ENCODE peak calls at places on chromosomes 16 and 17, in five cellular contexts. C is A673, P is uterus, V is Peyer's patch, W is neural progenitor cell. L is an unnamed sample.
A peak's percentile ranks its signal among the peaks of the same experiment; 100 is the strongest.

GRCh38 chr16:25041437-25041836 is 26.3 kb upstream of the ARHGAP17 start:
- DNase-seq in C (no peak), P (no peak), W (no peak), V (no peak), L (no peak)

GRCh38 chr16:17070882-17071592 is 399.7 kb downstream of the XYLT1 start:
- DNase-seq in W (peak; percentile 57), P (peak; percentile 30), V (peak; percentile 94), C (peak; percentile 35), L (no peak)

GRCh38 chr16:5615868-5616642 is 518.5 kb upstream of the EEF2KMT start:
- DNase-seq in V (no peak), C (peak; percentile 77), P (no peak), W (peak; percentile 92), L (peak; percentile 90)

GRCh38 chr17:67912656-67913055 is 83.6 kb downstream of the C17orf58 start:
- DNase-seq in C (no peak), W (no peak), P (no peak), V (no peak), L (no peak)

GRCh38 chr16:11053916-11054460 is 109.6 kb downstream of the CLEC16A start:
- DNase-seq in C (no peak), P (no peak), V (no peak), W (no peak), L (no peak)

GRCh38 chr16:87178177-87178863 is 138.9 kb downstream of the C16orf95 start:
- DNase-seq in P (no peak), C (no peak), W (peak; percentile 54), V (no peak), L (no peak)

GRCh38 chr17:38877130-38877851 is 7.4 kb downstream of the LASP1 start:
- DNase-seq in V (peak; percentile 80), P (no peak), W (peak; percentile 68), C (peak; percentile 53), L (no peak)

GRCh38 chr16:21222495-21223337 is 10.8 kb upstream of the ANKS4B start:
- DNase-seq in P (no peak), V (no peak), C (no peak), W (no peak), L (no peak)

GRCh38 chr16:4972938-4973587 is 14.9 kb downstream of the SEC14L5 start:
- DNase-seq in W (no peak), V (no peak), C (no peak), P (no peak), L (no peak)

GRCh38 chr17:37489197-37490001 is at the start of gene DUSP14:
- DNase-seq in P (peak; percentile 69), W (peak; percentile 94), C (peak; percentile 86), V (peak; percentile 68), L (peak; percentile 89)

GRCh38 chr16:57994778-57995177 is 5.7 kb downstream of the ZNF319 start:
- DNase-seq in C (peak; percentile 76), P (no peak), W (peak; percentile 81), V (peak; percentile 58), L (peak; percentile 78)

GRCh38 chr17:56536766-56537165 is 56.7 kb upstream of the NOG start:
- DNase-seq in P (no peak), V (no peak), W (no peak), C (no peak), L (no peak)

GRCh38 chr17:2050871-2051387 is 4.0 kb upstream of the HIC1 start:
- DNase-seq in V (no peak), C (peak; percentile 66), W (peak; percentile 82), P (peak; percentile 51), L (no peak)

GRCh38 chr16:56228476-56228875 is 37.2 kb downstream of the GNAO1 start:
- DNase-seq in V (no peak), P (no peak), W (no peak), C (no peak), L (peak; percentile 52)

GRCh38 chr17:78879679-78880186 is 23.3 kb downstream of the CEP295NL start:
- DNase-seq in V (peak; percentile 49), C (peak; percentile 20), P (peak; percentile 81), W (no peak), L (no peak)

GRCh38 chr16:89115216-89115949 is 21.7 kb downstream of the ACSF3 start:
- DNase-seq in P (no peak), C (no peak), W (no peak), V (peak; percentile 98), L (no peak)

DNA sequence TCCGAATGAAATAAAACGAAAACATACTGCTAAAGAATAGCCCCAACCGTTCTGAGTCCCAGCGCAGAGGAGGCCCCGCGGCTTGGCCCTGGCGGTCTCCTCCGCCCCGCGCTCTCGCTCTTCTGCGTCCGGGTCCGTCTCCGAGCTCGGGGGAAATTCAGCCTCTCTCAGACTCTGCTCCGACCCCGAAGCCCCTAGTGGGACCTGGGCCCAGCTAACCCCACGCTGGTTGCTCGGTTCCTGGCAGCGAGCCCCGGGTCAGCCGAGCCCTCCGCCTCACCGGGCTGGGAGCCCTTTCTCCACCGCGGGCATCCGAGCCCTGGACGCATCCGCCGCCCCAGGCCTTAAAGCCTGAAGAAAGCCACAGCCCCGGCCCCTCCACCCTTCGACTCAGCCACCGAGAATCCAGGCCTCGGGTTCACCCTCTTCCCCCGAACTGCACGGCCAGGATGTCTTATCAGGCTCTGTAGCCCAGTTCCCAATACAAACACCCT is 1.2 kb downstream of the TBX2 start:
- DNase-seq in W (peak; percentile 54), V (no peak), C (no peak), P (peak; percentile 20), L (peak; percentile 35)
- H3K4me1 ChIP-seq in W (peaks cover 32% of the 10 kb centered on the region), V (peaks cover 6% of the 10 kb centered on the region), C (peaks cover 31% of the 10 kb centered on the region), P (peaks cover 7% of the 10 kb centered on the region), L (peaks cover 11% of the 10 kb centered on the region)

DNA sequence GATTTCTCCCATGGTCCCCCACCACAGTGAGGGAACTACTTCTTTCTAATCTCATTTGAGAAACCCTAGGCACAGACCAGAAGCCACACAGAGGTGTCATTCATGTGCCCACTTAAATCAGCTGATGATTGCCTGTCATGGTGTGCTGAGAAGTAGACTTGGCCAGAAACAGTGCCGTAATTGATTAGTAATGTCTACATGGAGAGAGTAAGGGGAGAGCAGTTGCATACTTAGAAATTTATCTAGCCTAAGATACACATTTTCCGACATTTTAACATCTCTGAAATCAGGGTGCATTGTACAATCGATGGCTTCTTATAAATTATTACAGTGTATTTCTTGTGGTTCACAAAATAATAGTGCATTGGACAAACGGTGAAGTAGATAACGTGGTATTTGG is 271.8 kb downstream of the IRF8 start:
- DNase-seq in W (no peak), V (no peak), P (no peak), C (no peak), L (no peak)
- H3K4me1 ChIP-seq in W (no peaks in the 10 kb centered on the region), V (no peaks in the 10 kb centered on the region), P (no peaks in the 10 kb centered on the region), C (no peaks in the 10 kb centered on the region), L (no peaks in the 10 kb centered on the region)

GRCh38 chr17:29621751-29622194 is 939 bp downstream of the CORO6 start:
- DNase-seq in V (no peak), W (no peak), C (no peak), P (no peak), L (no peak)
- H3K4me1 ChIP-seq in V (peaks cover 12% of the 10 kb centered on the region), W (peaks cover 10% of the 10 kb centered on the region), C (peaks cover 38% of the 10 kb centered on the region), P (peaks cover 14% of the 10 kb centered on the region), L (peaks cover 15% of the 10 kb centered on the region)

GRCh38 chr17:17815062-17815406 is 21.8 kb downstream of the SREBF1 start:
- DNase-seq in W (no peak), C (no peak), P (no peak), V (no peak), L (no peak)
- H3K4me1 ChIP-seq in W (peaks cover 20% of the 10 kb centered on the region), C (peaks cover 55% of the 10 kb centered on the region), P (peaks cover 13% of the 10 kb centered on the region), V (peaks cover 8% of the 10 kb centered on the region), L (peaks cover 32% of the 10 kb centered on the region)

DNA sequence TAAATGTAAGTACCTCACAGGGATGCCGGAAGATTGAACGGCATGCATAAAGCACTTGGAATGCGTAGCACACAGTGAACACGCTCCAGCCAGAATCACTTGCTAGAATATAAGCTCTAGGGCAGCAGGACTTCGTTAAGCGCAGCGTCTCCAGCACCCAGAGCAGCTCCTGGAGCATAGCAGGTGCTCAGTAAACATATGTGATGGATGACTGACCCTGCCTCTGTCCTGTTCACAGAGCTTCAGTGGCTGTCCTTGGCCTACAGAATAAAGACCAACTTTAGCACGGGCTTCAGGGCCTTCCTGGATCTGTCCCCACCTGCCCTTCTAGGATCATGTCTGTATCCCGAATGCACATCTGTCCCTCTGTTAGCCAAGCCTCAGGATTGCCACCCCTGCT is 6.0 kb downstream of the ATP2A3 start:
- DNase-seq in C (no peak), W (no peak), P (no peak), V (no peak), L (no peak)
- H3K4me1 ChIP-seq in C (no peaks in the 10 kb centered on the region), W (peaks cover 6% of the 10 kb centered on the region), P (no peaks in the 10 kb centered on the region), V (peaks cover 44% of the 10 kb centered on the region), L (no peaks in the 10 kb centered on the region)

GRCh38 chr17:83196973-83197880 is 117.8 kb downstream of the METRNL start:
- DNase-seq in W (no peak), V (peak; percentile 6), C (no peak), P (no peak), L (peak; percentile 3)
- H3K4me1 ChIP-seq in W (no peaks in the 10 kb centered on the region), V (peaks cover 23% of the 10 kb centered on the region), C (no peaks in the 10 kb centered on the region), P (peaks cover 2% of the 10 kb centered on the region), L (no peaks in the 10 kb centered on the region)

GRCh38 chr16:51508813-51509212 is 357.7 kb upstream of the SALL1 start:
- DNase-seq in P (peak; percentile 58), V (no peak), W (no peak), C (peak; percentile 28), L (no peak)
- H3K4me1 ChIP-seq in P (no peaks in the 10 kb centered on the region), V (no peaks in the 10 kb centered on the region), W (no peaks in the 10 kb centered on the region), C (no peaks in the 10 kb centered on the region), L (no peaks in the 10 kb centered on the region)

L was measured in BE2C.